ENCODE peak calls at places on chromosomes 13 and 19, in seven cellular contexts. Z is aorta, V is hepatocyte, Y is dorsolateral prefrontal cortex, K is psoas muscle, W is left ventricle myocardium inferior, I is lung. B is an unnamed sample.

GRCh38 chr13:30832845-30833332 is 73.2 kb upstream of the MEDAG start:
- DNase-seq in Z (peak; percentile 84), V (peak; percentile 94), Y (peak; percentile 30), K (peak; percentile 51), W (peak; percentile 29), I (no peak), B (peak; percentile 32)

GRCh38 chr13:28055362-28055761 is 45.0 kb downstream of the FLT3 start:
- DNase-seq in Z (no peak), V (no peak), Y (no peak), K (no peak), W (no peak), I (no peak), B (no peak)

GRCh38 chr19:1064661-1065605 is 2.0 kb upstream of the ARHGAP45 start:
- DNase-seq in Z (peak; percentile 91), V (peak; percentile 84), Y (no peak), K (peak; percentile 76), W (peak; percentile 66), I (peak; percentile 71), B (peak; percentile 66)

GRCh38 chr19:6828698-6829633 is 56.5 kb downstream of the VAV1 start:
- DNase-seq in Z (no peak), V (no peak), Y (no peak), K (no peak), W (no peak), I (no peak), B (peak; percentile 15)

GRCh38 chr13:26961890-26962615 is 201.5 kb upstream of the GPR12 start:
- DNase-seq in Z (no peak), V (peak; percentile 83), Y (no peak), K (no peak), W (no peak), I (peak; percentile 87), B (no peak)

GRCh38 chr19:57348136-57348535 is 2.9 kb upstream of the ZNF304 start:
- DNase-seq in Z (no peak), V (no peak), Y (no peak), K (no peak), W (no peak), I (no peak), B (peak; percentile 16)

GRCh38 chr13:74270018-74270417 is 135.8 kb upstream of the KLF12 start:
- DNase-seq in Z (no peak), V (peak; percentile 56), Y (no peak), K (no peak), W (no peak), I (no peak), B (no peak)

GRCh38 chr13:69418319-69418718 is 689.3 kb upstream of the ATXN8OS start:
- DNase-seq in Z (no peak), V (no peak), Y (no peak), K (no peak), W (no peak), I (no peak), B (no peak)

GRCh38 chr13:77751513-77752456 is 54.3 kb downstream of the SLAIN1 start:
- DNase-seq in Z (no peak), V (peak; percentile 65), Y (no peak), K (no peak), W (no peak), I (no peak), B (no peak)

GRCh38 chr19:38155453-38155852 is 68.6 kb downstream of the DPF1 start:
- DNase-seq in Z (no peak), V (no peak), Y (peak; percentile 60), K (no peak), W (no peak), I (no peak), B (no peak)

GRCh38 chr19:52535831-52536800 is 8.6 kb downstream of the ZNF808 start:
- DNase-seq in Z (peak; percentile 97), V (peak; percentile 94), Y (peak; percentile 59), K (peak; percentile 91), W (peak; percentile 94), I (peak; percentile 82), B (no peak)

GRCh38 chr13:52851153-52851962 is 2.9 kb upstream of the PCDH8 start:
- DNase-seq in Z (peak; percentile 79), V (peak; percentile 71), Y (peak; percentile 36), K (peak; percentile 19), W (peak; percentile 26), I (peak; percentile 35), B (peak; percentile 41)

GRCh38 chr19:51458899-51459592 is 792 bp upstream of the SIGLEC8 start:
- DNase-seq in Z (no peak), V (no peak), Y (no peak), K (no peak), W (no peak), I (no peak), B (no peak)

GRCh38 chr13:76038920-76039716 is 403.0 kb downstream of the LMO7 start:
- DNase-seq in Z (no peak), V (no peak), Y (no peak), K (no peak), W (no peak), I (no peak), B (no peak)

GRCh38 chr19:795691-796581 is 1.3 kb upstream of the PTBP1 start:
- DNase-seq in Z (no peak), V (no peak), Y (no peak), K (peak; percentile 31), W (no peak), I (no peak), B (no peak)

GRCh38 chr13:91017031-91017668 is 330.3 kb upstream of the MIR17HG start:
- DNase-seq in Z (no peak), V (peak; percentile 67), Y (peak; percentile 43), K (peak; percentile 13), W (no peak), I (no peak), B (peak; percentile 30)
- H3K4me3 ChIP-seq in Z (no peak overlapping the region), V (no peak overlapping the region), Y (no peak overlapping the region), K (no peak overlapping the region), W (no peak overlapping the region), I (no peak overlapping the region), B (peak overlapping the region; percentile 19)

GRCh38 chr19:29770653-29771052 is 41.1 kb upstream of the CCNE1 start:
- DNase-seq in Z (no peak), V (no peak), Y (no peak), K (no peak), W (no peak), I (no peak), B (no peak)
- H3K27me3 ChIP-seq in Z (no peaks in the 10 kb centered on the region), V (no peaks in the 10 kb centered on the region), Y (no peaks in the 10 kb centered on the region), K (no peaks in the 10 kb centered on the region), W (peaks cover 12% of the 10 kb centered on the region), I (no peaks in the 10 kb centered on the region), B (no peaks in the 10 kb centered on the region)

GRCh38 chr19:18460313-18460712 is 22.4 kb upstream of the ISYNA1 start:
- DNase-seq in Z (peak; percentile 95), V (peak; percentile 60), Y (no peak), K (peak; percentile 90), W (peak; percentile 66), I (no peak), B (peak; percentile 85)
- H3K4me3 ChIP-seq in Z (no peak overlapping the region), V (no peak overlapping the region), Y (no peak overlapping the region), K (peak overlapping the region; percentile 3), W (peak overlapping the region; percentile 0), I (no peak overlapping the region), B (no peak overlapping the region)

DNA sequence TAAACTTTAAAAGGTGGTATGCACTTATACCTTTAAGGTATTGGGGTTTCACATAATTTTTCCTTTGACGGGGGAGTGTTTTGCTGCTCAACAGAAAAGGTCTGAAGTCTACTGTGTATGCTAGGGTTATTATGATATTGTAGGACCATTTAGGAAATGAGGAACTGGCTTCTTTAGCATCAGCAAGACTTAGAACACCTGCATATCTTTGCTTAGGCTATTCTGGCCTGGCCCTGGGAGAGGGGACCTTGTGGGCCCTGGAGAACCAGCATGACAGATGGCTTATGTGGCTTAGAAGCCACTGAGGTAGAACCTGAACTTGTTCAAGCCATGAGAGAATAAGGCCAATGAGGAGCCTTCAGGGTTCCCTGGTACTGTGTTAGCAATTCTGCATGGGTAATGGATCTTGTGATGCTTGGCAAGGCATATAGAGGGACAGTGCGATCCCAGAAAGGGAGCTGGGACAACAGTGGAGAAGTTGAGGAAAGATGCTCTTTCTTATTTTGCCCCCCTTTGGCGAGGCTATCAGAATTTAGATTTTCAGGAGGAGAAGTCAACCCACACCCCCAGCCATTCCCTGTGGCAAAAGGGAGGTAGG is 4.3 kb downstream of the RGCC start:
- DNase-seq in Z (no peak), V (no peak), Y (no peak), K (no peak), W (no peak), I (no peak), B (no peak)
- H3K27me3 ChIP-seq in Z (no peaks in the 10 kb centered on the region), V (peaks cover 38% of the 10 kb centered on the region), Y (no peaks in the 10 kb centered on the region), K (peaks cover 44% of the 10 kb centered on the region), W (peaks cover 57% of the 10 kb centered on the region), I (no peaks in the 10 kb centered on the region), B (peaks cover 7% of the 10 kb centered on the region)

GRCh38 chr19:17004386-17004785 is 22.2 kb downstream of the CPAMD8 start:
- DNase-seq in Z (no peak), V (no peak), Y (no peak), K (no peak), W (no peak), I (no peak), B (no peak)
- H3K4me3 ChIP-seq in Z (no peak overlapping the region), V (no peak overlapping the region), Y (no peak overlapping the region), K (no peak overlapping the region), W (no peak overlapping the region), I (no peak overlapping the region), B (no peak overlapping the region)